ENCODE peak calls at places on chromosomes 5 and 9, in five cellular contexts. L, J, I, T and C are unnamed samples.

GRCh38 chr9:131289301-131290038 is at the start of gene PLPP7:
- DNase-seq in L (no peak), J (no peak), T (no peak), I (no peak), C (peak)

GRCh38 chr5:69075522-69076169 is 18.2 kb upstream of the SLC30A5 start:
- DNase-seq in L (no peak), T (no peak), J (no peak), I (peak), C (no peak)

GRCh38 chr9:77887660-77888059 is 144.0 kb downstream of the GNAQ start:
- DNase-seq in J (peak), I (no peak), L (no peak), T (no peak), C (no peak)

GRCh38 chr5:40605295-40605958 is 74.3 kb upstream of the PTGER4 start:
- DNase-seq in I (no peak), L (no peak), J (peak), T (no peak), C (no peak)

GRCh38 chr9:98536542-98537173 is 172.1 kb downstream of the GABBR2 start:
- DNase-seq in J (peak), L (peak), I (peak), T (peak), C (peak)

GRCh38 chr5:180494510-180495181 is 467 bp downstream of the CNOT6 start:
- DNase-seq in T (peak), L (peak), I (peak), J (no peak), C (peak)

GRCh38 chr9:133843751-133844373 is 105.7 kb upstream of the SARDH start:
- DNase-seq in L (no peak), J (no peak), T (no peak), I (no peak), C (no peak)

GRCh38 chr5:172647341-172648007 is 6.4 kb downstream of the NEURL1B start:
- DNase-seq in T (no peak), J (no peak), L (no peak), I (no peak), C (no peak)

GRCh38 chr9:84937086-84937670 is 267.6 kb downstream of the NTRK2 start:
- DNase-seq in L (no peak), I (no peak), T (no peak), J (no peak), C (peak)

GRCh38 chr5:96934291-96934694 is 1.6 kb upstream of the LNPEP start:
- DNase-seq in T (peak), J (no peak), L (peak), I (peak), C (no peak)

GRCh38 chr5:6193315-6193714 is 185.0 kb downstream of the MED10 start:
- DNase-seq in I (peak), L (no peak), J (peak), T (no peak), C (peak)

GRCh38 chr5:113804264-113804663 is 290.8 kb downstream of the YTHDC2 start:
- DNase-seq in J (peak), T (no peak), I (no peak), L (no peak), C (no peak)

GRCh38 chr9:33125871-33126822 is 41.0 kb downstream of the B4GALT1 start:
- DNase-seq in I (peak), J (peak), L (no peak), T (peak), C (no peak)

GRCh38 chr5:26482076-26482816 is 556.1 kb downstream of the CDH9 start:
- DNase-seq in J (peak), L (no peak), I (no peak), T (no peak), C (no peak)

GRCh38 chr5:33409435-33410146 is 31.2 kb upstream of the TARS1 start:
- DNase-seq in L (no peak), J (no peak), T (no peak), I (peak), C (no peak)

DNA sequence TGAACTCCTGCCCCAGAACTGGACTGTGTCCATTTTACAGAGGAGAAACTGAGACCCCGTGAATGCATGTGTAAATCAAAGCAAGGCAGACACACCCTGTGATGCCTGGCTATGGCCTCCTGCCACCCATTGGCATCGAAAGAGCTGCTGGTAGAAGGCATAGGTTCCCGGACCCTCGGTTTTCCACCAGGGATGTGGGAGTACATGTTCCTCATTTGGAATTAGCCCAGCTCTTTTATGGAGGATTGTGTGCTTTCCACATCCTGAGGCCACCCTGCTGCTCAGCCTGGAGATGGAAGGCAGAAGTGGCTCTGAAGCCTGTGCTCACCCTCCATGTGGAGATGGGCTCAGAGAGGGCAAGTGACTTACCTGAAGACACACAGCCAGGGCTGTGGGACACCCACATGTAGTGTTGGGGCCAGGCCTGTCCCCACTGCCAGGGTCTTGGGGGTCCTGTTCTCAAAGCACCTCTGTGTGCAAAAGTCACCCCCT is 2.8 kb downstream of the SUSD3 start:
- DNase-seq in T (no peak), I (no peak), L (no peak), J (peak), C (no peak)
- H3K4me2 ChIP-seq in T (peak), I (no peak), L (no peak), J (peak), C (no peak)

GRCh38 chr9:16848189-16848588 is 22.3 kb downstream of the BNC2 start:
- DNase-seq in I (no peak), L (no peak), T (no peak), J (no peak), C (no peak)
- H3K4me2 ChIP-seq in I (no peak), L (no peak), T (no peak), J (no peak), C (no peak)

DNA sequence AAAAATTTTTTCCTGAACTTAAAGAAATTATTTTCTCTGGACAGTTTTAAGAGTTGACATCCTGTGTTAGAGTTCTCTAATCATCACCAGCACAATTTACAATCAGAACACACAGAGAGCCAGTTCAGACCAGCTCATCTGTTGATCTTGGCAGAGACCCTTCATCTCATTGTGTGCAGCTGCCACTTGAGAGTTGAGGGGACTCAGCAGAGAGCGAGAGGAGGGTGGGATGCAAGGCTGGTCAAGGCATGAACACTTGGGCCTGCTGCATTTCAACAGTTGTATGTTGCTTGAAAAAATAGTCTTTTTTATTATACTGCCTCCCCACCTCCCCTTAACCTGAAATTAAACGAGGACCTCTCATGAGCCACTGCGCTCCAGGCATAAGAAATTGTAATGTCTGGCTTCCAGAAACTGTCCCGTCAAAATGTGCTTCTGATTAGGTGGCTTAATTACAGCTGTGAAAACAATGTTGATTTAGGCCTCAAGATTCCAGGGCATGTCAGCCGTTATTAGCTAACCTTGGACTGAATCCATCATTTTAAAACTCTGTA is 383.6 kb downstream of the CCDC171 start:
- DNase-seq in T (no peak), J (peak), I (no peak), L (no peak), C (no peak)
- H3K4me2 ChIP-seq in T (no peak), J (no peak), I (no peak), L (no peak), C (no peak)

GRCh38 chr9:3751125-3751758 is 225.4 kb upstream of the RFX3 start:
- DNase-seq in J (peak), L (no peak), I (no peak), T (peak), C (peak)
- H3K4me2 ChIP-seq in J (peak), L (no peak), I (no peak), T (peak), C (no peak)

DNA sequence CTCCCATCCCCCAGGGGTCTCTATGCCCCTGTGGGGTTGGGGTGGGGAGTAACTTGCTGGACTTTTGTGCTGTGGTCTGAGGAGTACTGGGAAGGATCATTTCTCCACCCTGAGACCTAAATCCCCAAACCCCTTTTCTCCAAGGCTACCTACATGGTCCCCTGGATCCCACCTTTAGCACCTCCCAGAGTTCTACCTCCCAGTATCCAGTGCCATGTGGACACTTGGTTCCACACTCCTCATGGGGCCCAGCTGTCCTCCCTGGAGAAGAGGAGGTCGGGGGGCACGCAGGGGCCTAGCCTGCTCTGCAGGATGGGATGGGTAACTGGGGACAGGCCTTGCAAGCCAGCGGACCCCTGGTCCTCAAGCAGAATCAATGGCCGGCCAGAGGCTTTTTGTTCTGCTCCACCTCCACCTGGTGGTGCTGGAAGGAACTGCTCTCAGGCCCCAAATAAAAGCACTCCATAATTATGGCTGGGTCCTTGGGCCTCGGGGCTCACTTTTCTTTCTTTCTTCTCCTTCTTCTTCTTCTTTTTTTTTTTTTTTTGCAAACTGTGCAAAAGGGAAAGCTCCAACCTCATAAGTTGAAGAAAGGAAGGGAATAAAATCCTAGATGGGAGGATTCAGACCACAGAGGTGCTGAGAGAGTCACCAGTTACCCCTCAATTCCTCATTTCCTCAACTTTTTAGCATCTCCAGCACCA is 68.4 kb downstream of the PSD2 start:
- DNase-seq in I (peak), L (peak), T (peak), J (peak), C (peak)
- H3K4me2 ChIP-seq in I (no peak), L (no peak), T (no peak), J (no peak), C (no peak)

GRCh38 chr9:70352356-70352755 is 62.1 kb downstream of the KLF9 start:
- DNase-seq in I (no peak), L (no peak), T (no peak), J (peak), C (no peak)

GRCh38 chr9:70352802-70353201 is 61.7 kb downstream of the KLF9 start:
- DNase-seq in L (no peak), I (no peak), T (peak), J (no peak), C (no peak)

DNA sequence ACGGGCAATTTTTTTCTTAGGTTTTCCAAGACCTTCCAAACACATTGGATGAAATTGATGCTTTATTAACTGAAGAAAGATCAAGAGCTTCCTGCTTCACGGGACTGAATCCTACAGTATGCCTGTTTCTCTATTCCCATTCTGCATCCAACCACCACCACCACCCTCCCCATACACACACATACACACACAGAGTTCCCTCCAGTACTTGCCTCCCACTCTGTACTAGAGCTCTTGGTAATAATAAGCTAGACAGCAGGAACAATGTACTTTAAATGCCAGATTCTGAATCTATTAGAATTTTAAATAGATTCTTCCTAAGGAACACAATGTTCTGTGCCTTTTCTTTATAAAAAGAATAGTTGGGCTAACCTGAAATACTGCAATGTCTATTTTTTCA is 67.4 kb downstream of the KLF9 start:
- DNase-seq in T (no peak), L (no peak), J (no peak), I (no peak), C (no peak)
- H3K4me2 ChIP-seq in T (no peak), L (no peak), J (no peak), I (no peak), C (no peak)